ENCODE peak calls at places on chromosomes 7 and 10, in six cellular contexts. One of them, this sample, is unnamed.

GRCh38 chr7:29204491-29205281 is 10.1 kb downstream of the CHN2 start:
- DNase-seq in activated naive CD4-positive, alpha-beta T cell treated with anti-CD3 and anti-CD28 coated beads for 36 hours: no peak
- DNase-seq in astrocyte of the cerebellum: no peak
- DNase-seq in neural crest cell: no peak
- DNase-seq in A673: peak
- DNase-seq in dorsolateral prefrontal cortex: no peak
- DNase-seq in this sample: peak

GRCh38 chr7:101922631-101923275 is 105.3 kb downstream of the CUX1 start:
- DNase-seq in astrocyte of the cerebellum: no peak
- DNase-seq in neural crest cell: no peak
- DNase-seq in A673: no peak
- DNase-seq in dorsolateral prefrontal cortex: no peak
- DNase-seq in activated naive CD4-positive, alpha-beta T cell treated with anti-CD3 and anti-CD28 coated beads for 36 hours: no peak
- DNase-seq in this sample: no peak

GRCh38 chr7:47000561-47000960 is 581.4 kb downstream of the TNS3 start:
- DNase-seq in astrocyte of the cerebellum: no peak
- DNase-seq in activated naive CD4-positive, alpha-beta T cell treated with anti-CD3 and anti-CD28 coated beads for 36 hours: no peak
- DNase-seq in dorsolateral prefrontal cortex: no peak
- DNase-seq in A673: no peak
- DNase-seq in neural crest cell: no peak
- DNase-seq in this sample: no peak

GRCh38 chr10:58818889-58819288 is 306.2 kb downstream of the BICC1 start:
- DNase-seq in A673: no peak
- DNase-seq in activated naive CD4-positive, alpha-beta T cell treated with anti-CD3 and anti-CD28 coated beads for 36 hours: no peak
- DNase-seq in neural crest cell: no peak
- DNase-seq in astrocyte of the cerebellum: peak
- DNase-seq in dorsolateral prefrontal cortex: no peak
- DNase-seq in this sample: peak

GRCh38 chr10:110426294-110427153 is 71.2 kb upstream of the DUSP5 start:
- DNase-seq in neural crest cell: no peak
- DNase-seq in astrocyte of the cerebellum: peak
- DNase-seq in activated naive CD4-positive, alpha-beta T cell treated with anti-CD3 and anti-CD28 coated beads for 36 hours: no peak
- DNase-seq in dorsolateral prefrontal cortex: no peak
- DNase-seq in A673: no peak
- DNase-seq in this sample: peak

GRCh38 chr7:157615852-157616251 is 279.0 kb downstream of the DNAJB6 start:
- DNase-seq in neural crest cell: no peak
- DNase-seq in astrocyte of the cerebellum: no peak
- DNase-seq in activated naive CD4-positive, alpha-beta T cell treated with anti-CD3 and anti-CD28 coated beads for 36 hours: no peak
- DNase-seq in A673: no peak
- DNase-seq in dorsolateral prefrontal cortex: no peak
- DNase-seq in this sample: no peak

GRCh38 chr10:101938316-101939272 is 95.0 kb upstream of the KCNIP2 start:
- DNase-seq in A673: no peak
- DNase-seq in neural crest cell: no peak
- DNase-seq in dorsolateral prefrontal cortex: no peak
- DNase-seq in astrocyte of the cerebellum: peak
- DNase-seq in activated naive CD4-positive, alpha-beta T cell treated with anti-CD3 and anti-CD28 coated beads for 36 hours: no peak
- DNase-seq in this sample: no peak

GRCh38 chr10:24873281-24873683 is 79.1 kb downstream of the PRTFDC1 start:
- DNase-seq in activated naive CD4-positive, alpha-beta T cell treated with anti-CD3 and anti-CD28 coated beads for 36 hours: no peak
- DNase-seq in neural crest cell: no peak
- DNase-seq in dorsolateral prefrontal cortex: no peak
- DNase-seq in A673: peak
- DNase-seq in astrocyte of the cerebellum: peak
- DNase-seq in this sample: peak

GRCh38 chr10:101092742-101093386 is 31.1 kb downstream of the KAZALD1 start:
- DNase-seq in neural crest cell: no peak
- DNase-seq in astrocyte of the cerebellum: no peak
- DNase-seq in activated naive CD4-positive, alpha-beta T cell treated with anti-CD3 and anti-CD28 coated beads for 36 hours: no peak
- DNase-seq in A673: no peak
- DNase-seq in dorsolateral prefrontal cortex: no peak
- DNase-seq in this sample: peak

GRCh38 chr10:66538908-66539307 is 386.9 kb upstream of the LRRTM3 start:
- DNase-seq in neural crest cell: no peak
- DNase-seq in A673: no peak
- DNase-seq in astrocyte of the cerebellum: no peak
- DNase-seq in activated naive CD4-positive, alpha-beta T cell treated with anti-CD3 and anti-CD28 coated beads for 36 hours: no peak
- DNase-seq in dorsolateral prefrontal cortex: no peak
- DNase-seq in this sample: peak

GRCh38 chr7:68334613-68335303 is 1263.5 kb upstream of the AUTS2 start:
- DNase-seq in astrocyte of the cerebellum: no peak
- DNase-seq in activated naive CD4-positive, alpha-beta T cell treated with anti-CD3 and anti-CD28 coated beads for 36 hours: no peak
- DNase-seq in A673: no peak
- DNase-seq in dorsolateral prefrontal cortex: no peak
- DNase-seq in neural crest cell: no peak
- DNase-seq in this sample: no peak

GRCh38 chr10:124882313-124882712 is 59.6 kb upstream of the ZRANB1 start:
- DNase-seq in A673: no peak
- DNase-seq in neural crest cell: no peak
- DNase-seq in dorsolateral prefrontal cortex: no peak
- DNase-seq in activated naive CD4-positive, alpha-beta T cell treated with anti-CD3 and anti-CD28 coated beads for 36 hours: no peak
- DNase-seq in astrocyte of the cerebellum: no peak
- DNase-seq in this sample: no peak

GRCh38 chr7:27239780-27240731 is 2.5 kb upstream of the EVX1 start:
- DNase-seq in neural crest cell: no peak
- DNase-seq in astrocyte of the cerebellum: no peak
- DNase-seq in dorsolateral prefrontal cortex: no peak
- DNase-seq in activated naive CD4-positive, alpha-beta T cell treated with anti-CD3 and anti-CD28 coated beads for 36 hours: no peak
- DNase-seq in A673: no peak
- DNase-seq in this sample: peak

GRCh38 chr10:99920486-99920885 is 89.3 kb downstream of the DNMBP start:
- DNase-seq in A673: no peak
- DNase-seq in neural crest cell: no peak
- DNase-seq in activated naive CD4-positive, alpha-beta T cell treated with anti-CD3 and anti-CD28 coated beads for 36 hours: no peak
- DNase-seq in dorsolateral prefrontal cortex: no peak
- DNase-seq in astrocyte of the cerebellum: no peak
- DNase-seq in this sample: no peak

GRCh38 chr10:31596765-31597164 is 277.7 kb downstream of the ZEB1 start:
- DNase-seq in activated naive CD4-positive, alpha-beta T cell treated with anti-CD3 and anti-CD28 coated beads for 36 hours: no peak
- DNase-seq in dorsolateral prefrontal cortex: no peak
- DNase-seq in neural crest cell: no peak
- DNase-seq in A673: no peak
- DNase-seq in astrocyte of the cerebellum: no peak
- DNase-seq in this sample: peak

GRCh38 chr10:94172332-94172731 is 178.6 kb downstream of the PLCE1 start:
- DNase-seq in activated naive CD4-positive, alpha-beta T cell treated with anti-CD3 and anti-CD28 coated beads for 36 hours: no peak
- DNase-seq in astrocyte of the cerebellum: no peak
- DNase-seq in A673: no peak
- DNase-seq in dorsolateral prefrontal cortex: no peak
- DNase-seq in neural crest cell: no peak
- DNase-seq in this sample: no peak

GRCh38 chr10:49298666-49298989 is 342 bp upstream of the C10orf71 start:
- DNase-seq in activated naive CD4-positive, alpha-beta T cell treated with anti-CD3 and anti-CD28 coated beads for 36 hours: no peak
- DNase-seq in astrocyte of the cerebellum: no peak
- DNase-seq in A673: no peak
- DNase-seq in neural crest cell: no peak
- DNase-seq in dorsolateral prefrontal cortex: no peak
- DNase-seq in this sample: no peak

GRCh38 chr7:83872501-83872900 is 223.6 kb upstream of the SEMA3E start:
- DNase-seq in dorsolateral prefrontal cortex: no peak
- DNase-seq in neural crest cell: no peak
- DNase-seq in astrocyte of the cerebellum: no peak
- DNase-seq in A673: no peak
- DNase-seq in activated naive CD4-positive, alpha-beta T cell treated with anti-CD3 and anti-CD28 coated beads for 36 hours: no peak
- DNase-seq in this sample: peak

GRCh38 chr10:102003541-102003940 is 52.4 kb downstream of the ARMH3 start:
- DNase-seq in neural crest cell: no peak
- DNase-seq in astrocyte of the cerebellum: no peak
- DNase-seq in dorsolateral prefrontal cortex: no peak
- DNase-seq in activated naive CD4-positive, alpha-beta T cell treated with anti-CD3 and anti-CD28 coated beads for 36 hours: no peak
- DNase-seq in A673: no peak
- DNase-seq in this sample: peak

GRCh38 chr7:2201686-2202360 is 30.9 kb downstream of the MAD1L1 start:
- DNase-seq in dorsolateral prefrontal cortex: peak
- DNase-seq in activated naive CD4-positive, alpha-beta T cell treated with anti-CD3 and anti-CD28 coated beads for 36 hours: no peak
- DNase-seq in neural crest cell: no peak
- DNase-seq in astrocyte of the cerebellum: no peak
- DNase-seq in A673: no peak
- DNase-seq in this sample: no peak

GRCh38 chr10:19421664-19422063 is 373.1 kb downstream of the MALRD1 start:
- DNase-seq in activated naive CD4-positive, alpha-beta T cell treated with anti-CD3 and anti-CD28 coated beads for 36 hours: no peak
- DNase-seq in neural crest cell: no peak
- DNase-seq in dorsolateral prefrontal cortex: no peak
- DNase-seq in astrocyte of the cerebellum: no peak
- DNase-seq in A673: no peak
- DNase-seq in this sample: no peak